ENCODE peak calls at places on chromosomes 5 and 9, in five cellular contexts. O is AG04449, C is GM23248, T is SJSA1, V is astrocyte. Q is an unnamed sample.

GRCh38 chr9:5532790-5533189 is 22.5 kb downstream of the PDCD1LG2 start:
- DNase-seq in O (no peak), C (no peak), T (no peak), V (no peak), Q (no peak)

GRCh38 chr5:14489643-14490042 is 91.9 kb upstream of the OTULINL start:
- DNase-seq in O (no peak), C (no peak), T (no peak), V (no peak), Q (no peak)

GRCh38 chr5:65041296-65042158 is 272.8 kb downstream of the CWC27 start:
- DNase-seq in O (no peak), C (peak; percentile 79), T (no peak), V (peak; percentile 72), Q (no peak)

GRCh38 chr9:13719981-13720380 is 440.5 kb upstream of the MPDZ start:
- DNase-seq in O (no peak), C (peak; percentile 72), T (peak; percentile 45), V (peak; percentile 96), Q (no peak)

GRCh38 chr5:141121563-141121962 is at the start of gene PCDHB4:
- DNase-seq in O (no peak), C (peak; percentile 71), T (no peak), V (no peak), Q (no peak)

GRCh38 chr5:169116961-169117461 is 183.9 kb downstream of the SLIT3 start:
- DNase-seq in O (no peak), C (peak; percentile 40), T (no peak), V (no peak), Q (no peak)

GRCh38 chr9:5579881-5580280 is 49.0 kb upstream of the RIC1 start:
- DNase-seq in O (no peak), C (peak; percentile 7), T (no peak), V (no peak), Q (no peak)

GRCh38 chr9:109176963-109177362 is 9.9 kb upstream of the FRRS1L start:
- DNase-seq in O (no peak), C (no peak), T (no peak), V (no peak), Q (no peak)

GRCh38 chr5:143653766-143654282 is 158.1 kb upstream of the HMHB1 start:
- DNase-seq in O (no peak), C (no peak), T (no peak), V (no peak), Q (no peak)

GRCh38 chr9:93825348-93826115 is 129.6 kb downstream of the BARX1 start:
- DNase-seq in O (no peak), C (no peak), T (no peak), V (no peak), Q (no peak)

GRCh38 chr5:143219696-143220095 is 183.8 kb downstream of the NR3C1 start:
- DNase-seq in O (no peak), C (peak; percentile 38), T (no peak), V (no peak), Q (no peak)

GRCh38 chr9:127177221-127177620 is 54.8 kb upstream of the ANGPTL2 start:
- DNase-seq in O (no peak), C (no peak), T (peak; percentile 24), V (no peak), Q (no peak)

GRCh38 chr9:93218161-93218560 is 34.2 kb downstream of the WNK2 start:
- DNase-seq in O (no peak), C (no peak), T (no peak), V (no peak), Q (no peak)

GRCh38 chr5:132044207-132044606 is 16.2 kb upstream of the IL3 start:
- DNase-seq in O (no peak), C (no peak), T (peak; percentile 38), V (no peak), Q (no peak)

GRCh38 chr9:135079018-135079417 is 8.4 kb upstream of the OLFM1 start:
- DNase-seq in O (no peak), C (no peak), T (peak; percentile 22), V (no peak), Q (no peak)

GRCh38 chr9:108444400-108445358 is 411.1 kb downstream of the ACTL7B start:
- DNase-seq in O (peak; percentile 82), C (peak; percentile 97), T (peak; percentile 59), V (peak; percentile 95), Q (peak; percentile 94)

GRCh38 chr9:37943329-37944265 is 39.7 kb upstream of the SLC25A51 start:
- DNase-seq in O (peak; percentile 77), C (peak; percentile 93), T (peak; percentile 60), V (peak; percentile 97), Q (peak; percentile 54)

GRCh38 chr9:94772654-94773303 is 46.3 kb downstream of the AOPEP start:
- DNase-seq in O (no peak), C (peak; percentile 27), T (peak; percentile 69), V (peak; percentile 65), Q (no peak)

GRCh38 chr5:459562-460412 is 16.8 kb downstream of the EXOC3 start:
- DNase-seq in O (no peak), C (no peak), T (peak; percentile 36), V (no peak), Q (no peak)

GRCh38 chr9:74960548-74960947 is 7.8 kb upstream of the C9orf40 start:
- DNase-seq in O (no peak), C (peak; percentile 92), T (no peak), V (peak; percentile 39), Q (peak; percentile 55)

Q was measured in RWPE1.